ENCODE peak calls at places on chromosomes 16 and 17, in six cellular contexts. One of them, this sample, is unnamed.
A peak's percentile ranks its signal among the peaks of the same experiment; 100 is the strongest.

GRCh38 chr17:17269926-17270773 is 10.9 kb downstream of the COPS3 start:
- DNase-seq in HCT116: peak; percentile 8
- DNase-seq in upper lobe of left lung: no peak
- DNase-seq in psoas muscle: no peak
- DNase-seq in Panc1: no peak
- DNase-seq in heart right ventricle: no peak
- DNase-seq in this sample: no peak

GRCh38 chr16:1781758-1782407 is 488 bp downstream of the SPSB3 start:
- DNase-seq in HCT116: no peak
- DNase-seq in upper lobe of left lung: no peak
- DNase-seq in psoas muscle: peak; percentile 26
- DNase-seq in Panc1: no peak
- DNase-seq in heart right ventricle: no peak
- DNase-seq in this sample: peak; percentile 48

GRCh38 chr16:74603848-74604247 is 3.1 kb downstream of the GLG1 start:
- DNase-seq in HCT116: no peak
- DNase-seq in upper lobe of left lung: no peak
- DNase-seq in psoas muscle: no peak
- DNase-seq in Panc1: no peak
- DNase-seq in heart right ventricle: no peak
- DNase-seq in this sample: no peak

GRCh38 chr17:17313350-17313991 is 10.3 kb downstream of the NT5M start:
- DNase-seq in HCT116: peak; percentile 31
- DNase-seq in upper lobe of left lung: peak; percentile 63
- DNase-seq in psoas muscle: no peak
- DNase-seq in Panc1: peak; percentile 32
- DNase-seq in heart right ventricle: peak; percentile 19
- DNase-seq in this sample: peak; percentile 72

GRCh38 chr16:83054302-83054701 is 427.5 kb downstream of the CDH13 start:
- DNase-seq in HCT116: no peak
- DNase-seq in upper lobe of left lung: no peak
- DNase-seq in psoas muscle: no peak
- DNase-seq in Panc1: no peak
- DNase-seq in heart right ventricle: no peak
- DNase-seq in this sample: no peak

GRCh38 chr17:63966646-63967265 is 6.0 kb downstream of the SCN4A start:
- DNase-seq in HCT116: no peak
- DNase-seq in upper lobe of left lung: no peak
- DNase-seq in psoas muscle: no peak
- DNase-seq in Panc1: no peak
- DNase-seq in heart right ventricle: no peak
- DNase-seq in this sample: no peak

GRCh38 chr17:36657763-36658490 is 56.5 kb downstream of the MRM1 start:
- DNase-seq in HCT116: no peak
- DNase-seq in upper lobe of left lung: peak; percentile 29
- DNase-seq in psoas muscle: no peak
- DNase-seq in Panc1: no peak
- DNase-seq in heart right ventricle: no peak
- DNase-seq in this sample: no peak

GRCh38 chr16:74999683-75000480 is 1.1 kb downstream of the ZNRF1 start:
- DNase-seq in HCT116: no peak
- DNase-seq in upper lobe of left lung: peak; percentile 76
- DNase-seq in psoas muscle: peak; percentile 37
- DNase-seq in Panc1: no peak
- DNase-seq in heart right ventricle: peak; percentile 41
- DNase-seq in this sample: peak; percentile 70

GRCh38 chr16:55462241-55462640 is 16.8 kb upstream of the MMP2 start:
- DNase-seq in HCT116: no peak
- DNase-seq in upper lobe of left lung: no peak
- DNase-seq in psoas muscle: no peak
- DNase-seq in Panc1: no peak
- DNase-seq in heart right ventricle: no peak
- DNase-seq in this sample: no peak

GRCh38 chr16:58249780-58250478 is 44.9 kb downstream of the PRSS54 start:
- DNase-seq in HCT116: peak; percentile 63
- DNase-seq in upper lobe of left lung: peak; percentile 80
- DNase-seq in psoas muscle: peak; percentile 82
- DNase-seq in Panc1: no peak
- DNase-seq in heart right ventricle: peak; percentile 56
- DNase-seq in this sample: peak; percentile 84

GRCh38 chr16:76639685-76640289 is 362.6 kb downstream of the CNTNAP4 start:
- DNase-seq in HCT116: no peak
- DNase-seq in upper lobe of left lung: no peak
- DNase-seq in psoas muscle: no peak
- DNase-seq in Panc1: no peak
- DNase-seq in heart right ventricle: no peak
- DNase-seq in this sample: peak; percentile 17

GRCh38 chr17:60159479-60159866 is 9.7 kb downstream of the CA4 start:
- DNase-seq in HCT116: no peak
- DNase-seq in upper lobe of left lung: no peak
- DNase-seq in psoas muscle: no peak
- DNase-seq in Panc1: no peak
- DNase-seq in heart right ventricle: no peak
- DNase-seq in this sample: no peak

GRCh38 chr16:12126091-12126806 is 149.7 kb downstream of the SNX29 start:
- DNase-seq in HCT116: no peak
- DNase-seq in upper lobe of left lung: no peak
- DNase-seq in psoas muscle: no peak
- DNase-seq in Panc1: no peak
- DNase-seq in heart right ventricle: no peak
- DNase-seq in this sample: no peak

GRCh38 chr17:56629450-56630187 is 36.1 kb downstream of the NOG start:
- DNase-seq in HCT116: peak; percentile 31
- DNase-seq in upper lobe of left lung: no peak
- DNase-seq in psoas muscle: no peak
- DNase-seq in Panc1: no peak
- DNase-seq in heart right ventricle: no peak
- DNase-seq in this sample: peak; percentile 3

GRCh38 chr16:56990407-56991286 is 1.3 kb downstream of the NLRC5 start:
- DNase-seq in HCT116: no peak
- DNase-seq in upper lobe of left lung: no peak
- DNase-seq in psoas muscle: no peak
- DNase-seq in Panc1: no peak
- DNase-seq in heart right ventricle: no peak
- DNase-seq in this sample: no peak

GRCh38 chr16:2003827-2004641 is 5.6 kb downstream of the ZNF598 start:
- DNase-seq in HCT116: peak; percentile 87
- DNase-seq in upper lobe of left lung: peak; percentile 92
- DNase-seq in psoas muscle: peak; percentile 94
- DNase-seq in Panc1: no peak
- DNase-seq in heart right ventricle: peak; percentile 89
- DNase-seq in this sample: peak; percentile 96

GRCh38 chr17:5031365-5032082 is 3.7 kb downstream of the SLC52A1 start:
- DNase-seq in HCT116: peak; percentile 62
- DNase-seq in upper lobe of left lung: peak; percentile 81
- DNase-seq in psoas muscle: peak; percentile 77
- DNase-seq in Panc1: peak; percentile 43
- DNase-seq in heart right ventricle: peak; percentile 77
- DNase-seq in this sample: peak; percentile 77

GRCh38 chr17:19978206-19978802 is 676 bp upstream of the AKAP10 start:
- DNase-seq in HCT116: no peak
- DNase-seq in upper lobe of left lung: peak; percentile 53
- DNase-seq in psoas muscle: peak; percentile 21
- DNase-seq in Panc1: no peak
- DNase-seq in heart right ventricle: no peak
- DNase-seq in this sample: no peak

GRCh38 chr17:68792042-68792685 is 163.0 kb downstream of the ABCA8 start:
- DNase-seq in HCT116: no peak
- DNase-seq in upper lobe of left lung: no peak
- DNase-seq in psoas muscle: no peak
- DNase-seq in Panc1: no peak
- DNase-seq in heart right ventricle: no peak
- DNase-seq in this sample: no peak

GRCh38 chr16:85582177-85582888 is 30.8 kb upstream of the GSE1 start:
- DNase-seq in HCT116: no peak
- DNase-seq in upper lobe of left lung: no peak
- DNase-seq in psoas muscle: no peak
- DNase-seq in Panc1: no peak
- DNase-seq in heart right ventricle: no peak
- DNase-seq in this sample: no peak

GRCh38 chr17:10845388-10845751 is 7.5 kb upstream of the PIRT start:
- DNase-seq in HCT116: no peak
- DNase-seq in upper lobe of left lung: no peak
- DNase-seq in psoas muscle: no peak
- DNase-seq in Panc1: no peak
- DNase-seq in heart right ventricle: no peak
- DNase-seq in this sample: no peak

GRCh38 chr17:10844667-10845387 is 6.9 kb upstream of the PIRT start:
- DNase-seq in HCT116: peak; percentile 48
- DNase-seq in upper lobe of left lung: peak; percentile 69
- DNase-seq in psoas muscle: peak; percentile 75
- DNase-seq in Panc1: peak; percentile 43
- DNase-seq in heart right ventricle: peak; percentile 67
- DNase-seq in this sample: peak; percentile 72

GRCh38 chr17:10838682-10839081 is 795 bp upstream of the PIRT start:
- DNase-seq in HCT116: no peak
- DNase-seq in upper lobe of left lung: no peak
- DNase-seq in psoas muscle: no peak
- DNase-seq in Panc1: no peak
- DNase-seq in heart right ventricle: no peak
- DNase-seq in this sample: no peak

GRCh38 chr17:10843806-10844205 is 5.9 kb upstream of the PIRT start:
- DNase-seq in HCT116: no peak
- DNase-seq in upper lobe of left lung: no peak
- DNase-seq in psoas muscle: no peak
- DNase-seq in Panc1: no peak
- DNase-seq in heart right ventricle: peak; percentile 24
- DNase-seq in this sample: peak; percentile 31

DNA sequence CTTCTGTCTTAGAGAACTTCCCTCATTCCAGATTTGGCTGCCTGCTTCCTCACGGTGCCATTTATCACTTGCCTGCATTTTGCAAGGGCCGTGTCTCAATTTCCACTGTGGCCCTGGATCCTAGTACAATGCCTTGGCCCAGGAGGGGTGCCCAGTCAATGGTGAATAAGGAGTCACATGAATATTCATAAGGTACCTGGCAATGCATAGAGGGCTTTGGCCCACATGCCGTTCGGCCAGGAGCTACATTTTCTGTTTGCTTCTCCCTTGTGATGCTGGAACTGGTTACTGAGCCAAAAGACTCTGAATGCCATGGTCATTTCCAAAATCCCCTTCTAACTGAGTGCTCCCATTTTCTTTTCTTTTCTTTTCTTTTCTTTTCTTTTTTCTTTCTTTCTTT is 4.8 kb upstream of the PIRT start:
- DNase-seq in HCT116: no peak
- DNase-seq in upper lobe of left lung: no peak
- DNase-seq in psoas muscle: no peak
- DNase-seq in Panc1: no peak
- DNase-seq in heart right ventricle: no peak
- DNase-seq in this sample: no peak
- H3K27ac ChIP-seq in HCT116: no peak overlapping the region
- H3K27ac ChIP-seq in upper lobe of left lung: no peak overlapping the region
- H3K27ac ChIP-seq in psoas muscle: no peak overlapping the region
- H3K27ac ChIP-seq in Panc1: no peak overlapping the region
- H3K27ac ChIP-seq in heart right ventricle: no peak overlapping the region
- H3K27ac ChIP-seq in this sample: no peak overlapping the region

GRCh38 chr17:48066656-48067055 is 18.5 kb downstream of the NFE2L1 start:
- DNase-seq in HCT116: no peak
- DNase-seq in upper lobe of left lung: no peak
- DNase-seq in psoas muscle: no peak
- DNase-seq in Panc1: no peak
- DNase-seq in heart right ventricle: no peak
- DNase-seq in this sample: no peak
- TF ChIP-seq CTCF in HCT116: no peak
- TF ChIP-seq CTCF in upper lobe of left lung: no peak
- TF ChIP-seq CTCF in psoas muscle: no peak
- TF ChIP-seq CTCF in Panc1: no peak
- TF ChIP-seq CTCF in heart right ventricle: no peak
- TF ChIP-seq CTCF in this sample: no peak

DNA sequence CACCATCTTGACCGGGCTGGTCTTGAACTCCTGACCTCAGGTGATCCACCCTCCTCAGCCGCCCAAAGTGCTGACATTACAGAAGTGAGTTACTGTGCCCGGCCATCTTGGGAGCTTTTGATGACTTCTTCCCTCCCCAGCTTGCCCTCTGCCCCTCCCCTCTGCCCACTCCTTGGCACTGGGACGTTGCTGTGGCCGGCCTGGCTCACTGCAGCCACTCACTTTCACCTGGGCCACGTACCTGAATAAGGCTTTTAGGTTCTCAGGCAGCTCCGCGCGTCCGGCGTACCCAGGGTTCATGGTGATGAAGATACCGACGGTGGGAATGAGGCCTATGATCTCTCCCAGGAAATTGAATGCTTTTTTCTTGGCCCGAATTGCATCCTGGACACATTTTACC is 81.6 kb downstream of the DNAH17 start:
- DNase-seq in HCT116: no peak
- DNase-seq in upper lobe of left lung: no peak
- DNase-seq in psoas muscle: no peak
- DNase-seq in Panc1: no peak
- DNase-seq in heart right ventricle: no peak
- DNase-seq in this sample: no peak
- H3K27ac ChIP-seq in HCT116: no peak overlapping the region
- H3K27ac ChIP-seq in upper lobe of left lung: no peak overlapping the region
- H3K27ac ChIP-seq in psoas muscle: no peak overlapping the region
- H3K27ac ChIP-seq in Panc1: no peak overlapping the region
- H3K27ac ChIP-seq in heart right ventricle: no peak overlapping the region
- H3K27ac ChIP-seq in this sample: no peak overlapping the region

GRCh38 chr16:70657956-70658355 is 11.6 kb downstream of the IL34 start:
- DNase-seq in HCT116: no peak
- DNase-seq in upper lobe of left lung: no peak
- DNase-seq in psoas muscle: no peak
- DNase-seq in Panc1: no peak
- DNase-seq in heart right ventricle: no peak
- DNase-seq in this sample: no peak

GRCh38 chr16:70658921-70659320 is 12.6 kb downstream of the IL34 start:
- DNase-seq in HCT116: no peak
- DNase-seq in upper lobe of left lung: no peak
- DNase-seq in psoas muscle: no peak
- DNase-seq in Panc1: no peak
- DNase-seq in heart right ventricle: no peak
- DNase-seq in this sample: no peak

GRCh38 chr16:70656065-70656711 is 9.8 kb downstream of the IL34 start:
- DNase-seq in HCT116: no peak
- DNase-seq in upper lobe of left lung: no peak
- DNase-seq in psoas muscle: no peak
- DNase-seq in Panc1: no peak
- DNase-seq in heart right ventricle: no peak
- DNase-seq in this sample: no peak

GRCh38 chr16:70653809-70654771 is 7.7 kb downstream of the IL34 start:
- DNase-seq in HCT116: peak; percentile 67
- DNase-seq in upper lobe of left lung: peak; percentile 57
- DNase-seq in psoas muscle: peak; percentile 76
- DNase-seq in Panc1: peak; percentile 54
- DNase-seq in heart right ventricle: peak; percentile 82
- DNase-seq in this sample: peak; percentile 73

DNA sequence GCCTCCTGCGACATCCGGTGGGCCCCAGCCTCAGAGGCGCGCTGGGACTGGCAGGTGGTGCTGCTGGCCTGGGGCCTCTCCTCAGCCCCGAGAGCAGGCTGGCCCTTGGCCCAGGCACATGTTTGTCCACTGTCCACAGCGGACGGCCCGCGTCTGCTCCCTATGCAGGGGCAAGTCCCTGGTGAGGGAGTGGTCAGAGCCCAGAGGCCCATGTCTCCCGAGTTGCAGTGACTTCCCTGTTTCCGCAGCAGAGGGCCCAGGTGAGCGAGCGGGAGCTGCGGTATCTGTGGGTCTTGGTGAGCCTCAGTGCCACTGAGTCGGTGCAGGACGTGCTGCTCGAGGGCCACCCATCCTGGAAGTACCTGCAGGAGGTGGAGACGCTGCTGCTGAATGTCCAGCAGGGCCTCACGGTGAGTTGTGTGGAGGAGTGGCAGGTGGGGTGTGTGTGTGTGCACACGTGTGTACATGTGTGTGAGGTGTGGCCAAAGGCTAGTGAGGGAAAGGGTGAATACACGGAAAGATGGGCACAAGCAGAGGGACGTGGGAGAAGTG is 10.4 kb downstream of the IL34 start:
- DNase-seq in HCT116: no peak
- DNase-seq in upper lobe of left lung: no peak
- DNase-seq in psoas muscle: no peak
- DNase-seq in Panc1: no peak
- DNase-seq in heart right ventricle: no peak
- DNase-seq in this sample: no peak
- TF ChIP-seq CTCF in HCT116: no peak
- TF ChIP-seq CTCF in upper lobe of left lung: no peak
- TF ChIP-seq CTCF in psoas muscle: no peak
- TF ChIP-seq CTCF in Panc1: no peak
- TF ChIP-seq CTCF in heart right ventricle: no peak
- TF ChIP-seq CTCF in this sample: no peak

This sample was measured in body of pancreas.